ENCODE peak calls at places on chromosome 2, in six cellular contexts. H, U, Y, Q, X and K are unnamed samples.

GRCh38 chr2:84865181-84865783 is 15.6 kb downstream of the TRABD2A start:
- DNase-seq in H (no peak), U (no peak), Y (peak; percentile 43), Q (peak; percentile 52), X (no peak), K (no peak)

GRCh38 chr2:120971866-120972265 is 236.2 kb downstream of the GLI2 start:
- DNase-seq in H (no peak), U (no peak), Y (no peak), Q (no peak), X (no peak), K (no peak)

GRCh38 chr2:240437861-240438809 is 2.7 kb downstream of the GPC1 start:
- DNase-seq in H (no peak), U (peak; percentile 94), Y (peak; percentile 42), Q (peak; percentile 75), X (peak; percentile 70), K (peak; percentile 76)

GRCh38 chr2:176729706-176730569 is 460.7 kb downstream of the MTX2 start:
- DNase-seq in H (no peak), U (peak; percentile 4), Y (no peak), Q (no peak), X (no peak), K (no peak)

GRCh38 chr2:19536136-19536535 is 177.7 kb upstream of the OSR1 start:
- DNase-seq in H (no peak), U (no peak), Y (no peak), Q (peak; percentile 18), X (no peak), K (no peak)

GRCh38 chr2:165239230-165239629 is at the start of gene SCN2A:
- DNase-seq in H (no peak), U (peak; percentile 33), Y (peak; percentile 49), Q (peak; percentile 68), X (peak; percentile 43), K (no peak)

GRCh38 chr2:240351088-240351741 is 84.2 kb upstream of the GPC1 start:
- DNase-seq in H (no peak), U (peak; percentile 83), Y (no peak), Q (no peak), X (no peak), K (no peak)

GRCh38 chr2:71453404-71454220 is at the start of gene DYSF:
- DNase-seq in H (no peak), U (peak; percentile 59), Y (peak; percentile 17), Q (no peak), X (peak; percentile 90), K (peak; percentile 80)

GRCh38 chr2:126307740-126308139 is 348.2 kb upstream of the GYPC start:
- DNase-seq in H (no peak), U (no peak), Y (no peak), Q (no peak), X (no peak), K (no peak)

GRCh38 chr2:50650398-50650810 is 381.5 kb downstream of the NRXN1 start:
- DNase-seq in H (no peak), U (no peak), Y (no peak), Q (no peak), X (no peak), K (no peak)

GRCh38 chr2:8682719-8683667 is 1.1 kb downstream of the ID2 start:
- DNase-seq in H (no peak), U (peak; percentile 77), Y (peak; percentile 55), Q (peak; percentile 51), X (peak; percentile 48), K (no peak)

GRCh38 chr2:112204411-112204810 is 50.4 kb downstream of the ZC3H8 start:
- DNase-seq in H (no peak), U (no peak), Y (peak; percentile 16), Q (peak; percentile 30), X (peak; percentile 12), K (no peak)

GRCh38 chr2:157428500-157429175 is 15.3 kb downstream of the CYTIP start:
- DNase-seq in H (no peak), U (no peak), Y (no peak), Q (no peak), X (no peak), K (no peak)

GRCh38 chr2:61671561-61672315 is 133.6 kb upstream of the XPO1 start:
- DNase-seq in H (no peak), U (no peak), Y (no peak), Q (no peak), X (no peak), K (no peak)

GRCh38 chr2:161992526-161992925 is 81.5 kb downstream of the DPP4 start:
- DNase-seq in H (peak; percentile 11), U (no peak), Y (no peak), Q (no peak), X (no peak), K (no peak)

GRCh38 chr2:205510345-205510744 is 172.0 kb upstream of the NRP2 start:
- DNase-seq in H (no peak), U (no peak), Y (no peak), Q (no peak), X (no peak), K (no peak)

GRCh38 chr2:233867993-233868532 is at the start of gene MSL3B:
- DNase-seq in H (no peak), U (peak; percentile 77), Y (peak; percentile 42), Q (peak; percentile 82), X (peak; percentile 76), K (peak; percentile 31)

GRCh38 chr2:234133004-234133403 is 82.5 kb downstream of the SPP2 start:
- DNase-seq in H (no peak), U (no peak), Y (no peak), Q (no peak), X (no peak), K (no peak)

GRCh38 chr2:171210864-171211431 is 50.3 kb upstream of the TLK1 start:
- DNase-seq in H (peak; percentile 58), U (no peak), Y (peak; percentile 73), Q (no peak), X (no peak), K (no peak)

GRCh38 chr2:218405365-218406208 is 5.9 kb downstream of the CTDSP1 start:
- DNase-seq in H (no peak), U (peak; percentile 42), Y (no peak), Q (no peak), X (peak; percentile 34), K (peak; percentile 40)

GRCh38 chr2:88924533-88924932 is 233.1 kb downstream of the RPIA start:
- DNase-seq in H (no peak), U (no peak), Y (no peak), Q (no peak), X (no peak), K (no peak)

GRCh38 chr2:88913280-88913679 is 221.8 kb downstream of the RPIA start:
- DNase-seq in H (no peak), U (no peak), Y (no peak), Q (no peak), X (no peak), K (no peak)

DNA sequence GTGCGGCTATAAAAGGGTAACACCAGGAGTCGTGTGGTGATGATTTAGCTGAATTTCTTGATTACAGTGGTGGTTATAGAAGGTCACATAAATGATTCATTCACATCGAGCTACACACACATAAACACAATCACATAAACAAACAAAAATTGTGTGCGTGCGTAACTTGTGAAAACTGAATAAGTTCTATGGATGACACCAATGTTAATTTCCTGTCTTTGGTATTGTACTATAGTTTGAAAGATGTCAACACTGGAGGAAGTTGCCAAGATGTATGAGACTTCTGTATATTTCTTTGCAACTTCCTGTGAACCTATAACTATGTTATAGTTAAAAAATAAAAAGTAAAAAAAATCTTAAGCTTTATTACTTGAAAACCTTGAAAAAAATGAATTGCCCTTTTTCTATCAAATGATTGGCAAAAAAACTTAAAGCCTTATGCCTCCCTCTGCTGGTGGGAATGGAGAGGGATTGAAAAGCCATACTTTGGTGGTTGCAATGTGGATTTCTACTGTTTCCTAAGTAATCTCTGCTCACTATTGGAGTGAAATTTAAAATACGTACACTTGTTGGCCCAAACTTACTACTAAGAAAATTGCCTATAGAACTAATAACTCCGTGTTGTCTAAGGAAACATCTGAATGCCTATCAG is 227.7 kb downstream of the RPIA start:
- DNase-seq in H (no peak), U (peak; percentile 19), Y (peak; percentile 34), Q (peak; percentile 58), X (peak; percentile 41), K (no peak)
- TF ChIP-seq USF2 in H (no peak), U (no peak), Y (no peak), Q (no peak), X (no peak), K (no peak)

GRCh38 chr2:159117658-159118057 is 149.2 kb downstream of the TANC1 start:
- DNase-seq in H (no peak), U (no peak), Y (no peak), Q (no peak), X (no peak), K (no peak)

GRCh38 chr2:159116922-159117321 is 148.5 kb downstream of the TANC1 start:
- DNase-seq in H (no peak), U (no peak), Y (no peak), Q (no peak), X (no peak), K (no peak)

GRCh38 chr2:159118859-159119510 is 150.5 kb downstream of the TANC1 start:
- DNase-seq in H (no peak), U (no peak), Y (no peak), Q (no peak), X (no peak), K (no peak)

GRCh38 chr2:159119652-159120257 is 151.3 kb downstream of the TANC1 start:
- DNase-seq in H (no peak), U (no peak), Y (peak; percentile 56), Q (no peak), X (peak; percentile 28), K (no peak)

GRCh38 chr2:159118115-159118858 is 149.8 kb downstream of the TANC1 start:
- DNase-seq in H (peak; percentile 51), U (peak; percentile 70), Y (peak; percentile 88), Q (peak; percentile 77), X (peak; percentile 89), K (peak; percentile 91)
- TF ChIP-seq USF2 in H (no peak), U (no peak), Y (no peak), Q (no peak), X (no peak), K (no peak)

DNA sequence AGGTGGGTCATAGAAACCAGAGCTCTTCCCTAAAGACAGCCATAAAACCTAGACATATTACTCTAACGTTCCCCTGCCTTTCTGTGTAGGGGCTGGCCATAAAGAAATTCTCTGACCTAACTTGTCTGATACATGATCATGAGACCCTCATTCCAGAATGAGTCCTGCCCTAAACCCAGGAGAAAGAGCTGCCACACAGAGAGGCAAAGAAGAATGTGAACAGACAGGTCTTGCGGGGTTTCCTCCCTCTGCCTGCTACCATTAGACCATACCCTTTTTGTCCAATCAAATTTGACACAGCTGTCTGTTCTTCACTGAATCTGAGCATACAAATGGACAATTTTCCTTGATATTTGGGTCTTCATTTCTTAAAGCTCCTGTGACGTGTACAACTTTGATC is 198.8 kb upstream of the LHCGR start:
- DNase-seq in H (no peak), U (no peak), Y (no peak), Q (no peak), X (no peak), K (no peak)
- TF ChIP-seq USF2 in H (no peak), U (no peak), Y (no peak), Q (no peak), X (no peak), K (no peak)

DNA sequence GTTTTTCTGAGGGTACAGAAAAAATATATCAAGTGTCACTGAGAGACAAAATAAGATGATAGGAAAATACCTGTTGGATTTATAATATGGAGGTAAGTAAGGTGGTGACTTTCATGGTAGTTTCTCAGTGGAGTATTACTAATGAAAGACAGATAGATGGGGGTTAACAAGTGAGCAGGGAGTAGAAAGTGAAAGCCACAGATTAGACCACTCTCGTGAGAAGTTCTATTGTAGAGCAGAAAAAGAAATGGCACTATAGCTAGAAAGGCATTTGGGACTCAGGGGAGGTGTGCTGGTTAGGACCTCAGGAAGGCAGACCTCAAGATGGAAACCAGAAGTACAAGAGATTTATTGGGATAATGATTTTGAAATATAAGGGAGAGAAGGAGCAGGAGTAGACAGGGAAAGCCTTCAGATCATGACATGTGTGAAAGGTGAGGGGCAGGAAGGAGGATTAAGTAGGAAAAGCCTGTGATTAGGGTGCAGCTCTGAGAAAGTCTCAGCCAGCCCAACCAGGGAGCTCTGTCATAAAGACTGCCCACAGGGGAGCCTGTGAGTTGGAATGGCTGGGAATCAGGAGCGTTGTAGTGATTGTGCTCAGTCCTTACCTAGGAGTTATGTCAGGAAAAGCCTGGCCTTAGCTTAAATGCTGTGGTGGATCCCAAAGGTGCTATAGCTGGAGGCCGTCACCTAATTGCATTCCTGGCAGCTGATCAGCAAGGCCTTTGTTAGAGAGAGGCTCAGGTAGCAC is 198.1 kb downstream of the IKZF2 start:
- DNase-seq in H (peak; percentile 28), U (no peak), Y (no peak), Q (no peak), X (no peak), K (no peak)
- TF ChIP-seq USF2 in H (no peak), U (no peak), Y (no peak), Q (no peak), X (no peak), K (no peak)